ENCODE peak calls at places on chromosomes 11 and 22, in five cellular contexts. S is GM23248, J is fibroblast of lung, I is IMR-90, Q is PC-3. N is an unnamed sample.

GRCh38 chr22:44151661-44152060 is 29.1 kb upstream of the PARVG start:
- DNase-seq in S (peak; percentile 75), J (peak; percentile 86), I (peak; percentile 78), Q (peak; percentile 29), N (no peak)

GRCh38 chr11:18769802-18770456 is 21.7 kb downstream of the PTPN5 start:
- DNase-seq in S (no peak), J (no peak), I (no peak), Q (no peak), N (peak; percentile 59)

GRCh38 chr11:75893202-75893601 is 78.2 kb downstream of the UVRAG start:
- DNase-seq in S (no peak), J (no peak), I (no peak), Q (no peak), N (no peak)

GRCh38 chr11:65211293-65212105 is 29.8 kb downstream of the CAPN1 start:
- DNase-seq in S (no peak), J (no peak), I (no peak), Q (no peak), N (no peak)

GRCh38 chr11:75351541-75352416 is at the start of gene ARRB1:
- DNase-seq in S (peak; percentile 71), J (peak; percentile 61), I (no peak), Q (peak; percentile 48), N (peak; percentile 88)

GRCh38 chr22:29949872-29950271 is 66.9 kb downstream of the MTMR3 start:
- DNase-seq in S (no peak), J (no peak), I (no peak), Q (no peak), N (no peak)

GRCh38 chr11:46658259-46658658 is 40.9 kb downstream of the ATG13 start:
- DNase-seq in S (peak; percentile 86), J (peak; percentile 68), I (peak; percentile 81), Q (no peak), N (no peak)

GRCh38 chr11:116162541-116163230 is 610.1 kb downstream of the BUD13 start:
- DNase-seq in S (no peak), J (peak; percentile 3), I (no peak), Q (no peak), N (peak; percentile 43)

GRCh38 chr11:68840661-68841653 is 759 bp downstream of the CPT1A start:
- DNase-seq in S (peak; percentile 76), J (peak; percentile 27), I (peak; percentile 31), Q (peak; percentile 59), N (peak; percentile 69)

GRCh38 chr11:68839054-68839865 is 2.5 kb downstream of the CPT1A start:
- DNase-seq in S (peak; percentile 95), J (peak; percentile 89), I (peak; percentile 84), Q (peak; percentile 96), N (peak; percentile 97)

GRCh38 chr11:68841718-68842426 is at the start of gene CPT1A:
- DNase-seq in S (peak; percentile 92), J (peak; percentile 71), I (peak; percentile 66), Q (peak; percentile 81), N (peak; percentile 90)

GRCh38 chr11:68838572-68838964 is 3.1 kb downstream of the CPT1A start:
- DNase-seq in S (peak; percentile 54), J (no peak), I (no peak), Q (no peak), N (no peak)

DNA sequence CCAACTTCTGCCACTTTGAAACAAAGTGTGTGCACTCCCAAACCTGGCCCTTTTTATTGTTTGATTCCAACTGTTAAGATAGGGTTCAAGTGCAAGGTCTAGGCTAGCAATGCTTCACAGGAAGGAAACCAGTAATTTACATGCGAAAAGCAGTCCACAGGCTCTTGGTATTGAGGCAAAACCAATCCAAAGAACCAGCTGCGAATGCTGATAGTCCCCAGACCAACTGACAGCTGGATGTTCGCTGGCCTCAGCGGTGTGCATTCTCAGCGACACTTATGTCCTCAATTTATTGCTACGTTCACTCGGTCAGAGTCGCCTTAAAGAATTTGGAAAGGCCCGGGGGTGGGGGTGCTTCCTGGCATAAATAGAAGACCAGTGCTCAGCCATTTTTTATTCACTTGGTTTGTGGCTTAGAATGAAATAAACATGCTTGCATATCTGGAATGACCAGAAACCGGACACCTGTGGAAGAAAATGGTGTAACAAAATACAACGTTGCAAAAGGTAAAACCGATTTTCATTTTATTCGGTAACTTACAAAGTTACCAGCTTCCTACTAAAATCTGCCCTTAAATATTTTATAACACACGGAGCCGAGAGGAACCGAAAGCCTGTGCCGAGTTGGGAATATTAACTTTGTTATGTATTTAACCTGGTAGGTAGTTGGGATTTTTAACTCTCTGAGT is 1.6 kb downstream of the CPT1A start:
- DNase-seq in S (peak; percentile 53), J (peak; percentile 29), I (peak; percentile 20), Q (peak; percentile 53), N (no peak)
- H2AFZ ChIP-seq in S (peak overlapping the region; percentile 77), J (no peak overlapping the region), I (peak overlapping the region; percentile 89), Q (peak overlapping the region; percentile 71), N (peak overlapping the region; percentile 18)

GRCh38 chr11:128716661-128717210 is 22.9 kb downstream of the FLI1 start:
- DNase-seq in S (peak; percentile 57), J (peak; percentile 90), I (peak; percentile 62), Q (no peak), N (no peak)
- H3K27ac ChIP-seq in S (peak overlapping the region; percentile 90), J (peak overlapping the region; percentile 24), I (peak overlapping the region; percentile 82), Q (no peak overlapping the region), N (peak overlapping the region; percentile 95)

GRCh38 chr11:73243093-73243485 is 25.0 kb downstream of the P2RY2 start:
- DNase-seq in S (no peak), J (no peak), I (no peak), Q (no peak), N (no peak)

GRCh38 chr11:73241300-73241699 is 23.2 kb downstream of the P2RY2 start:
- DNase-seq in S (no peak), J (no peak), I (no peak), Q (no peak), N (no peak)

GRCh38 chr11:73244589-73245240 is 26.6 kb downstream of the P2RY2 start:
- DNase-seq in S (no peak), J (no peak), I (no peak), Q (no peak), N (no peak)

GRCh38 chr11:73240190-73240781 is 22.2 kb downstream of the P2RY2 start:
- DNase-seq in S (peak; percentile 87), J (peak; percentile 41), I (peak; percentile 72), Q (no peak), N (no peak)

DNA sequence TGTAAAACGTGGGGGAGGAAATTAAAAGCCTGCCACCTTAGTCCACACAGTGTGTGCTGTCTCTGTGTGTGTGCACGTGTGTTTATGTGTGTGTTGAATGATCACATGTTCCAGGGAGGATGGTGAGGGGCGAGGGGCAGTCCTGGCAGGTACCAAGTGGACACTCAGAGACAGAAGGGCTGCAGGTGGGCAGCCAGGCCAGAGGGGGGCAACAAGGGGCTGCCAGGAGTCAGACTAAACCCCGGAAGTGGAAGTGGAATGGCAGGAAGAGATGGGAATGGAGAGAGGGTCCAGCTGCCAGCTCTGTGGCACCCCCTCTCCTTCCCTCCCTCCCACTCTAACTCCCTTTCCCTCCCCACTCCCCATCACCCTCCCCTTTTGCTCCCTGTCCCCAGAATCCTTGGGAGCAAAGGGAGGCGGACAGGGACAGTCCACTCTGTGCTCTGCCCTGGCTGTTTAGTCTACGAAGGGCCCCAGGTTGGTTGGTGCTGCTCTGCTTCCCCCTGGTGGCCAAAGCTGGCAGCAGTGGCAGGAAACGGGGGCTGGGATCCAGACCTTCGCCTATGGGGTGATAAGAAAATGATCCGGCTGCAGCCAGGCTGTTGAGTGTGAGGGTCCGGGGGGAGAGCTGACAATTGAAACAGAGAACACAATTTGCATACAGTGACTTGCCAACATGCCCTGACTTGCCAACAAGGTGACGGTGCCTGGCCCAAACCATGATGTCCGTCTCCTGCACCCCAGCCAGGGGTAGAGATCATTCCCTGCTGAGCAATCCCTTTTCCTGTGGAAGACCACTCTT is 24.4 kb downstream of the P2RY2 start:
- DNase-seq in S (peak; percentile 85), J (peak; percentile 60), I (peak; percentile 60), Q (peak; percentile 74), N (peak; percentile 85)
- H2AFZ ChIP-seq in S (peak overlapping the region; percentile 93), J (peak overlapping the region; percentile 89), I (peak overlapping the region; percentile 87), Q (peak overlapping the region; percentile 29), N (peak overlapping the region; percentile 58)

GRCh38 chr11:126990716-126991480 is 9.7 kb downstream of the KIRREL3 start:
- DNase-seq in S (peak; percentile 72), J (peak; percentile 78), I (peak; percentile 40), Q (no peak), N (no peak)
- H3K27ac ChIP-seq in S (peak overlapping the region; percentile 100), J (peak overlapping the region; percentile 97), I (peak overlapping the region; percentile 24), Q (no peak overlapping the region), N (no peak overlapping the region)